ENCODE peak calls at places on chromosomes 7 and 10, in four cellular contexts. P, G, X and F are unnamed samples. For H3K4me1, the result is how much of the 10 kb centered on the place peaks cover.

GRCh38 chr10:119341236-119342016 is 134.1 kb downstream of the GRK5 start:
- DNase-seq in G (no peak), X (no peak), P (peak), F (peak)

GRCh38 chr7:105849122-105849855 is 27.1 kb downstream of the ATXN7L1 start:
- DNase-seq in X (no peak), G (no peak), P (no peak), F (no peak)

GRCh38 chr10:98340946-98341345 is 73.0 kb upstream of the LOXL4 start:
- DNase-seq in X (peak), P (peak), G (no peak), F (peak)

GRCh38 chr10:51235865-51236264 is 161.6 kb downstream of the PRKG1 start:
- DNase-seq in G (no peak), X (no peak), P (no peak), F (no peak)

GRCh38 chr10:32477499-32477898 is 31.6 kb downstream of the CCDC7 start:
- DNase-seq in X (no peak), G (no peak), P (no peak), F (no peak)

GRCh38 chr7:74193054-74193453 is 16.8 kb upstream of the LAT2 start:
- DNase-seq in X (no peak), P (no peak), G (no peak), F (no peak)

GRCh38 chr7:117153016-117153415 is 169.8 kb downstream of the WNT2 start:
- DNase-seq in P (no peak), X (no peak), G (no peak), F (no peak)

GRCh38 chr10:70851597-70852475 is 36.1 kb downstream of the SGPL1 start:
- DNase-seq in P (no peak), X (no peak), G (no peak), F (no peak)

GRCh38 chr7:831596-832291 is 532 bp upstream of the SUN1 start:
- DNase-seq in X (no peak), P (peak), G (no peak), F (no peak)

GRCh38 chr10:62136931-62137330 is 131.7 kb downstream of the RTKN2 start:
- DNase-seq in G (no peak), P (no peak), X (no peak), F (no peak)

GRCh38 chr7:41175435-41175834 is 527.5 kb downstream of the INHBA start:
- DNase-seq in P (no peak), G (no peak), X (no peak), F (no peak)

GRCh38 chr7:28921822-28922221 is 36.3 kb downstream of the TRIL start:
- DNase-seq in G (no peak), P (peak), X (no peak), F (no peak)

GRCh38 chr7:130995252-130996081 is 261.5 kb upstream of the KLF14 start:
- DNase-seq in G (no peak), X (no peak), P (no peak), F (no peak)

GRCh38 chr10:72292223-72292691 is 18.5 kb downstream of the DDIT4 start:
- DNase-seq in G (no peak), X (no peak), P (no peak), F (no peak)

GRCh38 chr10:129971381-129972144 is 7.5 kb upstream of the EBF3 start:
- DNase-seq in P (peak), G (no peak), X (peak), F (peak)

GRCh38 chr10:10551595-10551994 is 466.1 kb upstream of the CELF2 start:
- DNase-seq in G (no peak), P (no peak), X (no peak), F (no peak)

GRCh38 chr7:144565586-144565985 is 162.1 kb upstream of the NOBOX start:
- DNase-seq in P (no peak), G (no peak), X (no peak), F (no peak)

DNA sequence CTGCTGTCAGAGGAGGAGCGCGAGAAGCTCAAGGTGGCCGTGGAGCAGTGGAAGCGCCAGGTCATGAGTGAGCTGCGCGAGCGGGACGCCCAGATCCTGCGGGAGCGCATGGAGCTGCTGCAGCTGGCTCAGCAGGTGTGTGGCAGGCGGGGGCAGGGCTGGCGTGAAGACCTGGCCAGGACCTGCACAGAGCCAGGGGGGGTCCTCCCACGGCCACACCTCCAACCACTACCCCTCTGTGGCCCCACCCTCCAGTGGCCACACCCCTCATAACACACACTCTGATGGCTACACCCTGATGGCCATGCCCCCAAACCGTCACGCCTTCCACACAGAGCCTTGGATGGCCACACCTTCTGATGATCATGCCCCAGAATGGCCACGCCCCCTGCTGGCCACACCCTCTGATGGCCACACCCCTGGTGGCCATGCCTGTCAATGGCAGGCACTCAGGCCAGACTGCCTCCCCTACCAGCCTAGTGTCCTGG is 23.4 kb upstream of the DPYSL4 start:
- DNase-seq in P (peak), G (no peak), X (peak), F (peak)
- TF ChIP-seq CTCF in P (no peak), G (no peak), X (peak), F (peak)

GRCh38 chr10:116769368-116769767 is 27.0 kb upstream of the HSPA12A start:
- DNase-seq in P (no peak), X (no peak), G (no peak), F (no peak)
- H3K4me1 ChIP-seq in P (under half), X (under half), G (under half), F (under half)

GRCh38 chr7:25858200-25858561 is 293.8 kb upstream of the NFE2L3 start:
- DNase-seq in G (no peak), P (no peak), X (no peak), F (no peak)
- H3K4me3 ChIP-seq in G (no peak), P (no peak), X (no peak), F (peak)

GRCh38 chr7:42224391-42225003 is 12.5 kb downstream of the GLI3 start:
- DNase-seq in G (no peak), X (no peak), P (no peak), F (no peak)
- TF ChIP-seq CTCF in G (no peak), X (no peak), P (no peak), F (no peak)

GRCh38 chr7:22205631-22206030 is 151.3 kb downstream of the RAPGEF5 start:
- DNase-seq in G (no peak), X (no peak), P (no peak), F (no peak)
- H3K4me1 ChIP-seq in G (half or more), X (under half), P (under half), F (under half)